ENCODE peak calls at places on chromosomes 11 and 22, in four cellular contexts. K is amniotic epithelial cell, O is HFF-Myc, J is aorta. I is an unnamed sample.

GRCh38 chr22:31313366-31314147 is 21.3 kb upstream of the PIK3IP1 start:
- DNase-seq in K (peak), O (peak), J (peak), I (peak)

GRCh38 chr11:126176853-126177470 is 34.5 kb downstream of the RPUSD4 start:
- DNase-seq in K (no peak), O (no peak), J (no peak), I (no peak)

GRCh38 chr11:64410396-64410718 is 51.4 kb downstream of the RPS6KA4 start:
- DNase-seq in K (no peak), O (no peak), J (no peak), I (no peak)

GRCh38 chr11:7165911-7166310 is 77.1 kb downstream of the RBMXL2 start:
- DNase-seq in K (no peak), O (no peak), J (no peak), I (no peak)

GRCh38 chr11:19873730-19874129 is 161.1 kb downstream of the NAV2 start:
- DNase-seq in K (no peak), O (no peak), J (no peak), I (no peak)

GRCh38 chr11:126411971-126412381 is 56.5 kb downstream of the ST3GAL4 start:
- DNase-seq in K (no peak), O (no peak), J (peak), I (no peak)

GRCh38 chr22:26890870-26891269 is 233.5 kb downstream of the MIAT start:
- DNase-seq in K (no peak), O (no peak), J (no peak), I (no peak)

GRCh38 chr11:8722156-8722555 is 39.6 kb downstream of the RPL27A start:
- DNase-seq in K (peak), O (no peak), J (no peak), I (no peak)

GRCh38 chr11:6733326-6734030 is 38.3 kb downstream of the OR2AG2 start:
- DNase-seq in K (no peak), O (no peak), J (no peak), I (no peak)

GRCh38 chr22:37176464-37177061 is 11.5 kb downstream of the C1QTNF6 start:
- DNase-seq in K (peak), O (no peak), J (peak), I (no peak)

GRCh38 chr11:95923730-95924413 is at the start of gene MTMR2:
- DNase-seq in K (peak), O (no peak), J (peak), I (peak)

GRCh38 chr11:26964335-26964734 is 29.6 kb upstream of the FIBIN start:
- DNase-seq in K (peak), O (no peak), J (no peak), I (no peak)

GRCh38 chr22:35070451-35071093 is 4.6 kb downstream of the ISX start:
- DNase-seq in K (no peak), O (no peak), J (no peak), I (no peak)

GRCh38 chr11:119115484-119116234 is 5.7 kb upstream of the HINFP start:
- DNase-seq in K (peak), O (no peak), J (no peak), I (peak)

GRCh38 chr11:129143335-129143734 is 48.8 kb downstream of the ARHGAP32 start:
- DNase-seq in K (peak), O (peak), J (peak), I (peak)

GRCh38 chr11:12140186-12140938 is 30.0 kb downstream of the MICAL2 start:
- DNase-seq in K (no peak), O (no peak), J (no peak), I (no peak)

GRCh38 chr11:95920460-95921105 is 3.3 kb downstream of the MTMR2 start:
- DNase-seq in K (peak), O (no peak), J (no peak), I (no peak)

GRCh38 chr11:130037881-130038601 is 31.7 kb upstream of the APLP2 start:
- DNase-seq in K (peak), O (no peak), J (no peak), I (peak)

GRCh38 chr11:71176812-71177211 is 75.6 kb downstream of the SHANK2 start:
- DNase-seq in K (no peak), O (no peak), J (no peak), I (no peak)

GRCh38 chr22:44571566-44572413 is 73.8 kb upstream of the RTL6 start:
- DNase-seq in K (no peak), O (no peak), J (no peak), I (no peak)

GRCh38 chr11:67274768-67275605 is 8.7 kb downstream of the GRK2 start:
- DNase-seq in K (no peak), O (no peak), J (peak), I (no peak)

GRCh38 chr11:14347991-14348390 is 11.0 kb downstream of the RRAS2 start:
- DNase-seq in K (no peak), O (no peak), J (no peak), I (no peak)